ENCODE peak calls at places on chromosomes 7 and 10, in six cellular contexts. O, X, V, H, A and N are unnamed samples.

GRCh38 chr7:46850563-46851325 is 731.2 kb downstream of the TNS3 start:
- DNase-seq in A (no peak), H (no peak), O (no peak), X (no peak), V (no peak), N (no peak)

GRCh38 chr10:30029890-30030261 is 29.5 kb downstream of the JCAD start:
- DNase-seq in A (no peak), H (no peak), X (no peak), V (no peak), O (no peak), N (no peak)

GRCh38 chr10:102342462-102342861 is 53.0 kb upstream of the NFKB2 start:
- DNase-seq in V (no peak), O (no peak), H (no peak), A (no peak), X (no peak), N (no peak)

GRCh38 chr10:133096616-133097269 is 9.0 kb downstream of the ADGRA1 start:
- DNase-seq in X (no peak), O (no peak), V (no peak), H (no peak), A (no peak), N (no peak)

GRCh38 chr7:41003031-41003925 is 699.6 kb downstream of the INHBA start:
- DNase-seq in V (no peak), X (peak; percentile 18), H (no peak), A (peak; percentile 37), O (no peak), N (peak; percentile 70)

GRCh38 chr10:62196528-62196927 is 72.1 kb downstream of the RTKN2 start:
- DNase-seq in V (no peak), X (no peak), H (no peak), A (no peak), O (no peak), N (no peak)

GRCh38 chr10:15579605-15580004 is 140.1 kb downstream of the ITGA8 start:
- DNase-seq in H (no peak), A (no peak), V (no peak), X (no peak), O (no peak), N (no peak)

GRCh38 chr7:20327047-20327446 is 3.7 kb upstream of the ITGB8 start:
- DNase-seq in A (no peak), X (no peak), H (no peak), O (no peak), V (no peak), N (no peak)

GRCh38 chr10:110003524-110003885 is 4.3 kb upstream of the ADD3 start:
- DNase-seq in O (no peak), A (no peak), H (no peak), V (no peak), X (no peak), N (no peak)

GRCh38 chr10:14153570-14154055 is 177.1 kb downstream of the FRMD4A start:
- DNase-seq in A (no peak), V (no peak), H (no peak), X (no peak), O (no peak), N (no peak)

GRCh38 chr10:5502903-5503835 is 3.8 kb upstream of the CALML5 start:
- DNase-seq in O (peak; percentile 21), X (no peak), A (no peak), H (no peak), V (no peak), N (no peak)

GRCh38 chr7:158452331-158452730 is 135.3 kb downstream of the PTPRN2 start:
- DNase-seq in O (no peak), A (no peak), X (no peak), H (no peak), V (no peak), N (no peak)

GRCh38 chr10:70558295-70558694 is 44.2 kb downstream of the PRF1 start:
- DNase-seq in A (no peak), O (peak; percentile 43), V (no peak), X (no peak), H (no peak), N (no peak)

GRCh38 chr7:95867309-95867708 is 95.0 kb downstream of the DYNC1I1 start:
- DNase-seq in H (no peak), O (no peak), V (no peak), X (no peak), A (peak; percentile 99), N (no peak)

GRCh38 chr7:155852426-155853301 is 40.4 kb upstream of the SHH start:
- DNase-seq in A (no peak), H (no peak), O (peak; percentile 17), X (no peak), V (no peak), N (no peak)